ENCODE peak calls at places on chromosomes 6 and 20, in six cellular contexts. P is stomach; Q is IMR-90; C is CD4-positive, alpha-beta T cell; A is fibroblast of lung; O is activated naive CD4-positive, alpha-beta T cell treated with anti-CD3 and anti-CD28 coated beads, Interleukin-2, amount 10 ng/mL, durations not matched to agents 7 days and 5 days. T is an unnamed sample.

GRCh38 chr20:5145365-5146301 is 18.8 kb downstream of the CDS2 start:
- DNase-seq in P (no peak), Q (no peak), C (no peak), A (peak; percentile 30), O (no peak), T (no peak)

GRCh38 chr20:2333821-2334220 is 38.0 kb downstream of the TGM3 start:
- DNase-seq in P (no peak), Q (no peak), C (no peak), A (no peak), O (no peak), T (no peak)

GRCh38 chr6:138004423-138005287 is 102.6 kb downstream of the PERP start:
- DNase-seq in P (no peak), Q (peak; percentile 41), C (no peak), A (peak; percentile 16), O (no peak), T (no peak)

GRCh38 chr20:57089701-57090144 is 176.7 kb downstream of the BMP7 start:
- DNase-seq in P (peak; percentile 78), Q (peak; percentile 5), C (peak; percentile 17), A (peak; percentile 29), O (peak; percentile 78), T (peak; percentile 76)

GRCh38 chr20:57061058-57061900 is 205.2 kb downstream of the BMP7 start:
- DNase-seq in P (no peak), Q (no peak), C (no peak), A (no peak), O (no peak), T (peak; percentile 79)

GRCh38 chr6:126446187-126446696 is 106.3 kb downstream of the CENPW start:
- DNase-seq in P (no peak), Q (no peak), C (no peak), A (no peak), O (no peak), T (no peak)

GRCh38 chr6:6851059-6851658 is 256.6 kb upstream of the RREB1 start:
- DNase-seq in P (peak; percentile 55), Q (peak; percentile 97), C (no peak), A (peak; percentile 94), O (no peak), T (no peak)

GRCh38 chr20:36320261-36320897 is 14.2 kb downstream of the DLGAP4 start:
- DNase-seq in P (no peak), Q (no peak), C (no peak), A (no peak), O (no peak), T (no peak)

GRCh38 chr20:37901667-37902503 is 1.0 kb upstream of the VSTM2L start:
- DNase-seq in P (peak; percentile 53), Q (peak; percentile 60), C (no peak), A (peak; percentile 72), O (peak; percentile 27), T (no peak)

GRCh38 chr6:137802408-137803182 is 64.5 kb upstream of the TNFAIP3 start:
- DNase-seq in P (no peak), Q (no peak), C (no peak), A (no peak), O (no peak), T (no peak)

GRCh38 chr6:107539409-107539808 is 49.5 kb downstream of the SOBP start:
- DNase-seq in P (no peak), Q (no peak), C (no peak), A (peak; percentile 75), O (no peak), T (no peak)

GRCh38 chr20:59416916-59417315 is 116.5 kb downstream of the EDN3 start:
- DNase-seq in P (no peak), Q (no peak), C (no peak), A (no peak), O (no peak), T (no peak)

GRCh38 chr6:47117314-47117713 is 75.2 kb upstream of the ADGRF1 start:
- DNase-seq in P (no peak), Q (no peak), C (no peak), A (no peak), O (no peak), T (no peak)

GRCh38 chr6:91608428-91608827 is 1021.6 kb upstream of the MAP3K7 start:
- DNase-seq in P (no peak), Q (no peak), C (no peak), A (no peak), O (no peak), T (no peak)

GRCh38 chr20:43590036-43590391 is 723 bp upstream of the IFT52 start:
- DNase-seq in P (no peak), Q (no peak), C (no peak), A (no peak), O (peak; percentile 37), T (peak; percentile 40)

GRCh38 chr6:28542440-28543293 is 17.0 kb downstream of the GPX5 start:
- DNase-seq in P (no peak), Q (peak; percentile 91), C (peak; percentile 20), A (peak; percentile 87), O (peak; percentile 70), T (peak; percentile 82)

GRCh38 chr6:49565855-49566254 is 15.4 kb downstream of the C6orf141 start:
- DNase-seq in P (no peak), Q (no peak), C (no peak), A (peak; percentile 37), O (no peak), T (no peak)

GRCh38 chr6:105253787-105254186 is 74.0 kb upstream of the POPDC3 start:
- DNase-seq in P (no peak), Q (no peak), C (no peak), A (no peak), O (no peak), T (peak; percentile 51)

GRCh38 chr6:71012871-71013456 is 56.1 kb upstream of the B3GAT2 start:
- DNase-seq in P (no peak), Q (peak; percentile 51), C (no peak), A (peak; percentile 42), O (no peak), T (no peak)

GRCh38 chr6:151291145-151292055 is 51.6 kb downstream of the AKAP12 start:
- DNase-seq in P (no peak), Q (peak; percentile 96), C (no peak), A (peak; percentile 88), O (no peak), T (peak; percentile 48)

GRCh38 chr6:16338577-16339262 is 100.3 kb downstream of the GMPR start:
- DNase-seq in P (peak; percentile 34), Q (peak; percentile 100), C (no peak), A (peak; percentile 100), O (no peak), T (no peak)

GRCh38 chr6:148831531-148831930 is 84.7 kb downstream of the UST start:
- DNase-seq in P (no peak), Q (peak; percentile 50), C (no peak), A (peak; percentile 29), O (no peak), T (no peak)

GRCh38 chr20:17771206-17772004 is 71.6 kb downstream of the BANF2 start:
- DNase-seq in P (no peak), Q (no peak), C (no peak), A (no peak), O (no peak), T (no peak)

GRCh38 chr6:143516700-143517446 is 5.4 kb upstream of the FUCA2 start:
- DNase-seq in P (no peak), Q (no peak), C (no peak), A (no peak), O (no peak), T (no peak)

GRCh38 chr6:120671519-120671918 is 662.8 kb downstream of the TBC1D32 start:
- DNase-seq in P (no peak), Q (no peak), C (no peak), A (no peak), O (no peak), T (no peak)

GRCh38 chr6:14235653-14236356 is 118.2 kb downstream of the CD83 start:
- DNase-seq in P (no peak), Q (no peak), C (no peak), A (no peak), O (no peak), T (no peak)

GRCh38 chr6:118785601-118786000 is 108.4 kb upstream of the ASF1A start:
- DNase-seq in P (no peak), Q (no peak), C (no peak), A (no peak), O (no peak), T (no peak)

T was measured in mesothelial cell of epicardium.